ENCODE peak calls at places on chromosomes 12 and 14, in eight cellular contexts. X is SK-N-SH, F is Peyer's patch, U is heart left ventricle, W is endodermal cell, M is right atrium auricular region, K is tibial artery, N is mammary epithelial cell. C is an unnamed sample.
A peak's percentile ranks its signal among the peaks of the same experiment; 100 is the strongest.

GRCh38 chr14:68711551-68712437 is 81.1 kb downstream of the ZFP36L1 start:
- DNase-seq in U (no peak), N (no peak), K (no peak), F (no peak), M (no peak), W (no peak), X (no peak), C (no peak)

GRCh38 chr12:97276198-97276580 is 186.4 kb upstream of the RMST start:
- DNase-seq in U (no peak), F (no peak), N (no peak), W (peak; percentile 84), M (no peak), X (no peak), K (no peak), C (no peak)

GRCh38 chr14:31025335-31026075 is at the start of gene AP4S1:
- DNase-seq in M (peak; percentile 59), F (peak; percentile 75), W (peak; percentile 85), N (peak; percentile 20), U (peak; percentile 43), X (peak; percentile 65), K (peak; percentile 72), C (peak; percentile 93)

GRCh38 chr14:105411017-105411941 is 8.3 kb upstream of the MTA1 start:
- DNase-seq in F (peak; percentile 56), U (no peak), X (peak; percentile 95), M (no peak), W (peak; percentile 81), N (peak; percentile 42), K (no peak), C (peak; percentile 81)

GRCh38 chr12:8615206-8615605 is 2.5 kb upstream of the AICDA start:
- DNase-seq in F (no peak), X (no peak), U (no peak), M (no peak), N (no peak), W (no peak), K (no peak), C (no peak)

GRCh38 chr12:60684988-60685655 is 1089.3 kb downstream of the SLC16A7 start:
- DNase-seq in U (no peak), F (no peak), N (no peak), X (no peak), M (no peak), K (no peak), W (no peak), C (no peak)

GRCh38 chr12:75991753-75992152 is 39.8 kb downstream of the PHLDA1 start:
- DNase-seq in M (no peak), F (no peak), X (no peak), N (no peak), U (no peak), W (no peak), K (no peak), C (no peak)

GRCh38 chr14:96256420-96256819 is 410 bp downstream of the BDKRB1 start:
- DNase-seq in X (no peak), W (no peak), K (no peak), N (peak; percentile 79), F (no peak), U (no peak), M (no peak), C (no peak)

GRCh38 chr12:24661657-24662096 is 287.2 kb downstream of the BCAT1 start:
- DNase-seq in M (no peak), U (peak; percentile 26), F (no peak), W (no peak), X (no peak), N (peak; percentile 9), K (peak; percentile 71), C (no peak)

GRCh38 chr12:6554168-6554989 is 1.5 kb downstream of the IFFO1 start:
- DNase-seq in W (peak; percentile 99), X (peak; percentile 89), F (peak; percentile 89), K (peak; percentile 89), U (peak; percentile 81), M (peak; percentile 88), N (no peak), C (peak; percentile 91)

GRCh38 chr12:39875721-39876120 is 230.2 kb downstream of the SLC2A13 start:
- DNase-seq in M (no peak), F (no peak), U (no peak), X (no peak), N (no peak), W (no peak), K (no peak), C (no peak)

GRCh38 chr12:20646239-20646827 is 48.8 kb upstream of the SLCO1C1 start:
- DNase-seq in N (peak; percentile 16), X (peak; percentile 39), K (no peak), U (no peak), M (no peak), F (no peak), W (no peak), C (no peak)

GRCh38 chr14:32933943-32934890 is 4.5 kb upstream of the NPAS3 start:
- DNase-seq in X (peak; percentile 84), N (peak; percentile 17), W (peak; percentile 82), M (no peak), K (no peak), U (peak; percentile 27), F (no peak), C (no peak)

GRCh38 chr12:118345355-118345754 is 27.4 kb downstream of the TAOK3 start:
- DNase-seq in N (no peak), K (no peak), W (no peak), F (no peak), U (no peak), M (no peak), X (no peak), C (no peak)

GRCh38 chr14:85590784-85591183 is 60.8 kb downstream of the FLRT2 start:
- DNase-seq in X (no peak), F (no peak), W (no peak), K (no peak), M (no peak), U (no peak), N (peak; percentile 60), C (no peak)

GRCh38 chr12:27866382-27867101 is 86.5 kb upstream of the MANSC4 start:
- DNase-seq in K (no peak), M (no peak), N (peak; percentile 37), F (no peak), U (no peak), W (no peak), X (peak; percentile 49), C (no peak)

GRCh38 chr14:23513005-23513412 is 38.6 kb downstream of the ZFHX2 start:
- DNase-seq in F (no peak), M (no peak), X (peak; percentile 74), K (no peak), W (no peak), N (no peak), U (no peak), C (no peak)

GRCh38 chr12:51388066-51388799 is 3.0 kb downstream of the GALNT6 start:
- DNase-seq in F (no peak), K (peak; percentile 67), N (peak; percentile 54), X (peak; percentile 83), M (no peak), W (no peak), U (no peak), C (no peak)

GRCh38 chr12:50720501-50720900 is 43.4 kb upstream of the ATF1 start:
- DNase-seq in K (no peak), M (no peak), F (no peak), W (no peak), U (no peak), X (no peak), N (no peak), C (no peak)

GRCh38 chr12:114933428-114934160 is 249.6 kb upstream of the TBX3 start:
- DNase-seq in X (peak; percentile 6), F (no peak), U (no peak), M (no peak), K (no peak), W (peak; percentile 44), N (peak; percentile 83), C (no peak)

GRCh38 chr14:104207142-104207845 is 68.9 kb downstream of the KIF26A start:
- DNase-seq in F (no peak), U (no peak), N (no peak), M (no peak), W (no peak), X (no peak), K (no peak), C (no peak)

GRCh38 chr14:96136361-96136760 is 68.3 kb upstream of the BDKRB2 start:
- DNase-seq in N (peak; percentile 64), M (no peak), K (no peak), F (no peak), U (no peak), W (no peak), X (no peak), C (no peak)

GRCh38 chr12:13177373-13177772 is 19.2 kb upstream of the EMP1 start:
- DNase-seq in W (peak; percentile 5), M (no peak), K (no peak), F (no peak), X (no peak), U (no peak), N (no peak), C (no peak)

GRCh38 chr12:49507139-49507538 is 31.7 kb upstream of the KCNH3 start:
- DNase-seq in U (no peak), F (no peak), M (no peak), K (no peak), W (no peak), N (peak; percentile 66), X (no peak), C (no peak)

GRCh38 chr14:50812856-50813543 is 18.0 kb downstream of the NIN start:
- DNase-seq in N (no peak), U (no peak), X (no peak), M (no peak), K (no peak), W (no peak), F (no peak), C (no peak)
- H3K4me3 ChIP-seq in N (no peak overlapping the region), U (no peak overlapping the region), X (no peak overlapping the region), M (no peak overlapping the region), K (no peak overlapping the region), W (no peak overlapping the region), F (no peak overlapping the region), C (no peak overlapping the region)

DNA sequence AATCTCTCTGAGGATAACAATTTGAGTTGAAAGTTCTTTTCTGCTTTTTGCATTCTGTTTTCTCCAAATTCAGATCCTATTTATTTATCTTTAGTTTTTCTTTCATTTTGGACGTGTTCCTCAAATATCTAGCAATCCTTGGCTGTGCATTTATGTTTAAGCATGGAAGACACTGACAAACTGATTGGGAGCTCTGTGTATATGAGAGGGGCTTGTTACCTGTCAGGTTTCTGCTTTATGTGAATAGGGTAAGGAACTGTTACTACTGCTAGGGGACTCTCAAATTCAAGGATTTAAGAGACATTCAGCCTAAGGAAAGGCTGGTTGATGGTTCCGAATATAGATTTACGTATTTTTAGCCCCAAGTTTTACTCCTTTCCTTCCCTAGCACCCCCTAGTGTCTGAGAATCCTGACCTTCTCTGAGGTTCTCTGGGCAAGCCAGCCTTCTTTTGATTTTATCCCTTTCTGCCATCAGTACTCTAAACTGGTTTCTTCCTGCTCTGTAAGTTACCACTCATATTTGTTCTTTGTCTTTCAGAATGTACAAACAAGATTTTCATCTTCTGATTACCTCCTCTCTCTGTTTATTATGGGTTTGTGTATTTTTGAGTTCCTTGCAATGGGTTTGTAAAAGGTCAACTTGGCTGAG is 30.5 kb downstream of the YLPM1 start:
- DNase-seq in K (no peak), X (no peak), W (no peak), M (no peak), U (no peak), N (no peak), F (no peak), C (no peak)
- TF ChIP-seq CTCF in K (peak; percentile 39), X (peak; percentile 49), W (peak; percentile 73), M (peak; percentile 43), U (peak; percentile 24), N (peak; percentile 17), F (no peak), C (no peak)

GRCh38 chr12:105461276-105461975 is 130.9 kb downstream of the C12orf75 start:
- DNase-seq in F (no peak), K (no peak), W (no peak), X (no peak), M (no peak), U (no peak), N (no peak), C (no peak)
- H3K4me3 ChIP-seq in F (no peak overlapping the region), K (no peak overlapping the region), W (no peak overlapping the region), X (no peak overlapping the region), M (no peak overlapping the region), U (no peak overlapping the region), N (no peak overlapping the region), C (no peak overlapping the region)

GRCh38 chr14:103105580-103106168 is 11.1 kb downstream of the EXOC3L4 start:
- DNase-seq in W (peak; percentile 66), M (no peak), K (no peak), X (no peak), F (peak; percentile 81), N (no peak), U (no peak), C (no peak)
- TF ChIP-seq CTCF in W (peak; percentile 26), M (no peak), K (no peak), X (peak; percentile 14), F (peak; percentile 15), N (no peak), U (no peak), C (no peak)

C was measured in spleen.